ENCODE peak calls at places on chromosome 9, in nine cellular contexts. W is pons, Z is NCI-H2029, S is stromal cell of bone marrow, Y is iris pigment epithelial cell, J is activated T-cell treated with anti-CD3 and anti-CD28 coated beads for 1 hour, K is ACHN, T is SHP77 treated with DMSO at 0.1 percent for 48 hours, X is SW480. H is an unnamed sample.

GRCh38 chr9:133113928-133114351 is 7.1 kb downstream of the RALGDS start:
- DNase-seq in J (no peak), X (no peak), W (no peak), K (no peak), T (peak; percentile 33), S (no peak), Z (peak; percentile 41), Y (no peak), H (no peak)

GRCh38 chr9:113345165-113345564 is 4.2 kb upstream of the BSPRY start:
- DNase-seq in T (no peak), X (no peak), W (peak; percentile 84), J (no peak), S (no peak), K (no peak), Y (no peak), Z (no peak), H (no peak)

GRCh38 chr9:106111039-106111740 is 416.8 kb downstream of the TMEM38B start:
- DNase-seq in X (no peak), Z (peak; percentile 71), W (no peak), T (no peak), Y (no peak), J (no peak), S (no peak), K (no peak), H (no peak)

GRCh38 chr9:123550797-123551196 is 194.8 kb downstream of the CRB2 start:
- DNase-seq in K (no peak), J (no peak), Y (no peak), S (no peak), Z (no peak), X (no peak), T (peak; percentile 8), W (no peak), H (no peak)

GRCh38 chr9:119005162-119005561 is 364.1 kb downstream of the BRINP1 start:
- DNase-seq in K (peak; percentile 84), S (no peak), Z (no peak), T (no peak), X (no peak), Y (peak; percentile 8), W (no peak), J (no peak), H (no peak)

GRCh38 chr9:76512826-76513225 is 53.8 kb downstream of the GCNT1 start:
- DNase-seq in X (no peak), K (peak; percentile 5), S (peak; percentile 77), J (no peak), T (no peak), Z (no peak), Y (peak; percentile 71), W (no peak), H (no peak)

GRCh38 chr9:35001285-35001677 is 11.7 kb downstream of the DNAJB5 start:
- DNase-seq in X (no peak), T (no peak), J (no peak), Z (no peak), S (no peak), K (no peak), W (no peak), Y (no peak), H (no peak)

GRCh38 chr9:16074962-16075361 is 522.1 kb downstream of the CCDC171 start:
- DNase-seq in Z (no peak), W (peak; percentile 31), Y (peak; percentile 59), X (no peak), S (peak; percentile 31), K (no peak), J (no peak), T (no peak), H (no peak)

GRCh38 chr9:129258823-129259301 is 80.8 kb upstream of the IER5L start:
- DNase-seq in Z (no peak), S (no peak), X (no peak), T (no peak), K (no peak), W (no peak), Y (no peak), J (no peak), H (no peak)

GRCh38 chr9:134996591-134997530 is 79.1 kb upstream of the FCN1 start:
- DNase-seq in Y (no peak), X (no peak), K (no peak), J (no peak), T (no peak), S (no peak), Z (no peak), W (no peak), H (no peak)

GRCh38 chr9:92504881-92505280 is 22.6 kb upstream of the ASPN start:
- DNase-seq in X (no peak), Z (no peak), J (no peak), T (no peak), K (no peak), S (peak; percentile 9), W (no peak), Y (peak; percentile 68), H (no peak)

GRCh38 chr9:117286245-117286644 is 128.6 kb downstream of the ASTN2 start:
- DNase-seq in Z (no peak), Y (no peak), J (no peak), X (no peak), K (no peak), S (no peak), W (no peak), T (no peak), H (no peak)

GRCh38 chr9:89137548-89138462 is 40.8 kb downstream of the SHC3 start:
- DNase-seq in Y (peak; percentile 97), K (peak; percentile 91), S (peak; percentile 94), W (peak; percentile 25), J (no peak), T (no peak), Z (no peak), X (peak; percentile 6), H (no peak)

H was measured in progenitor cell of endocrine pancreas.